ENCODE peak calls at places on chromosomes 1 and 21, in ten cellular contexts. One of them, this sample, is unnamed.

GRCh38 chr21:45370575-45370974 is 34.4 kb upstream of the COL18A1 start:
- DNase-seq in dorsolateral prefrontal cortex: no peak
- DNase-seq in tibial nerve: no peak
- DNase-seq in AG08395: no peak
- DNase-seq in NCI-H1105: no peak
- DNase-seq in activated T-helper 1 cell treated with anti-CD3 and anti-CD28 coated beads, Interleukin-12 subunit alpha, Interleukin-12 subunit beta, Interleukin-2, Interleukin-4 antibody, amounts not matched to agents 30 ng/mL and 10 ng/mL and 1 ng/mL, durations not matched to agents 14 hours and 24 hours and 36 hours: no peak
- DNase-seq in amniotic stem cell: no peak
- DNase-seq in cardiac fibroblast: no peak
- DNase-seq in GM06990: no peak
- DNase-seq in A172: no peak
- DNase-seq in this sample: no peak

GRCh38 chr1:111603979-111604378 is 15.6 kb upstream of the RAP1A start:
- DNase-seq in NCI-H1105: no peak
- DNase-seq in AG08395: no peak
- DNase-seq in tibial nerve: no peak
- DNase-seq in GM06990: peak; percentile 57
- DNase-seq in dorsolateral prefrontal cortex: no peak
- DNase-seq in amniotic stem cell: no peak
- DNase-seq in activated T-helper 1 cell treated with anti-CD3 and anti-CD28 coated beads, Interleukin-12 subunit alpha, Interleukin-12 subunit beta, Interleukin-2, Interleukin-4 antibody, amounts not matched to agents 30 ng/mL and 10 ng/mL and 1 ng/mL, durations not matched to agents 14 hours and 24 hours and 36 hours: peak; percentile 82
- DNase-seq in cardiac fibroblast: no peak
- DNase-seq in A172: no peak
- DNase-seq in this sample: no peak

GRCh38 chr1:15178571-15179484 is 25.3 kb downstream of the TMEM51 start:
- DNase-seq in tibial nerve: no peak
- DNase-seq in AG08395: peak; percentile 94
- DNase-seq in dorsolateral prefrontal cortex: no peak
- DNase-seq in NCI-H1105: no peak
- DNase-seq in activated T-helper 1 cell treated with anti-CD3 and anti-CD28 coated beads, Interleukin-12 subunit alpha, Interleukin-12 subunit beta, Interleukin-2, Interleukin-4 antibody, amounts not matched to agents 30 ng/mL and 10 ng/mL and 1 ng/mL, durations not matched to agents 14 hours and 24 hours and 36 hours: no peak
- DNase-seq in A172: peak; percentile 89
- DNase-seq in GM06990: no peak
- DNase-seq in amniotic stem cell: peak; percentile 77
- DNase-seq in cardiac fibroblast: peak; percentile 94
- DNase-seq in this sample: no peak

GRCh38 chr1:2240251-2241156 is 12.4 kb downstream of the SKI start:
- DNase-seq in AG08395: peak; percentile 39
- DNase-seq in tibial nerve: peak; percentile 60
- DNase-seq in dorsolateral prefrontal cortex: no peak
- DNase-seq in A172: no peak
- DNase-seq in GM06990: no peak
- DNase-seq in activated T-helper 1 cell treated with anti-CD3 and anti-CD28 coated beads, Interleukin-12 subunit alpha, Interleukin-12 subunit beta, Interleukin-2, Interleukin-4 antibody, amounts not matched to agents 30 ng/mL and 10 ng/mL and 1 ng/mL, durations not matched to agents 14 hours and 24 hours and 36 hours: no peak
- DNase-seq in NCI-H1105: no peak
- DNase-seq in cardiac fibroblast: peak; percentile 48
- DNase-seq in amniotic stem cell: no peak
- DNase-seq in this sample: peak; percentile 54

GRCh38 chr1:7675431-7676273 is 95.4 kb upstream of the VAMP3 start:
- DNase-seq in activated T-helper 1 cell treated with anti-CD3 and anti-CD28 coated beads, Interleukin-12 subunit alpha, Interleukin-12 subunit beta, Interleukin-2, Interleukin-4 antibody, amounts not matched to agents 30 ng/mL and 10 ng/mL and 1 ng/mL, durations not matched to agents 14 hours and 24 hours and 36 hours: no peak
- DNase-seq in cardiac fibroblast: no peak
- DNase-seq in NCI-H1105: no peak
- DNase-seq in GM06990: no peak
- DNase-seq in tibial nerve: no peak
- DNase-seq in AG08395: no peak
- DNase-seq in dorsolateral prefrontal cortex: no peak
- DNase-seq in A172: no peak
- DNase-seq in amniotic stem cell: no peak
- DNase-seq in this sample: no peak

GRCh38 chr1:199089393-199090122 is 450.7 kb downstream of the PTPRC start:
- DNase-seq in dorsolateral prefrontal cortex: no peak
- DNase-seq in AG08395: no peak
- DNase-seq in cardiac fibroblast: no peak
- DNase-seq in amniotic stem cell: no peak
- DNase-seq in activated T-helper 1 cell treated with anti-CD3 and anti-CD28 coated beads, Interleukin-12 subunit alpha, Interleukin-12 subunit beta, Interleukin-2, Interleukin-4 antibody, amounts not matched to agents 30 ng/mL and 10 ng/mL and 1 ng/mL, durations not matched to agents 14 hours and 24 hours and 36 hours: peak; percentile 57
- DNase-seq in tibial nerve: no peak
- DNase-seq in A172: no peak
- DNase-seq in GM06990: peak; percentile 51
- DNase-seq in NCI-H1105: no peak
- DNase-seq in this sample: no peak

GRCh38 chr21:15015622-15016471 is 49.0 kb downstream of the NRIP1 start:
- DNase-seq in dorsolateral prefrontal cortex: no peak
- DNase-seq in activated T-helper 1 cell treated with anti-CD3 and anti-CD28 coated beads, Interleukin-12 subunit alpha, Interleukin-12 subunit beta, Interleukin-2, Interleukin-4 antibody, amounts not matched to agents 30 ng/mL and 10 ng/mL and 1 ng/mL, durations not matched to agents 14 hours and 24 hours and 36 hours: no peak
- DNase-seq in NCI-H1105: no peak
- DNase-seq in AG08395: peak; percentile 84
- DNase-seq in cardiac fibroblast: peak; percentile 92
- DNase-seq in A172: peak; percentile 84
- DNase-seq in GM06990: no peak
- DNase-seq in amniotic stem cell: peak; percentile 57
- DNase-seq in tibial nerve: no peak
- DNase-seq in this sample: no peak

GRCh38 chr1:25068829-25069228 is 138.8 kb upstream of the RUNX3 start:
- DNase-seq in GM06990: no peak
- DNase-seq in dorsolateral prefrontal cortex: no peak
- DNase-seq in amniotic stem cell: no peak
- DNase-seq in NCI-H1105: no peak
- DNase-seq in activated T-helper 1 cell treated with anti-CD3 and anti-CD28 coated beads, Interleukin-12 subunit alpha, Interleukin-12 subunit beta, Interleukin-2, Interleukin-4 antibody, amounts not matched to agents 30 ng/mL and 10 ng/mL and 1 ng/mL, durations not matched to agents 14 hours and 24 hours and 36 hours: no peak
- DNase-seq in cardiac fibroblast: no peak
- DNase-seq in A172: no peak
- DNase-seq in AG08395: no peak
- DNase-seq in tibial nerve: no peak
- DNase-seq in this sample: no peak

GRCh38 chr21:41976611-41977010 is 22.8 kb upstream of the C2CD2 start:
- DNase-seq in amniotic stem cell: no peak
- DNase-seq in cardiac fibroblast: no peak
- DNase-seq in A172: no peak
- DNase-seq in GM06990: no peak
- DNase-seq in dorsolateral prefrontal cortex: no peak
- DNase-seq in tibial nerve: no peak
- DNase-seq in AG08395: no peak
- DNase-seq in NCI-H1105: no peak
- DNase-seq in activated T-helper 1 cell treated with anti-CD3 and anti-CD28 coated beads, Interleukin-12 subunit alpha, Interleukin-12 subunit beta, Interleukin-2, Interleukin-4 antibody, amounts not matched to agents 30 ng/mL and 10 ng/mL and 1 ng/mL, durations not matched to agents 14 hours and 24 hours and 36 hours: no peak
- DNase-seq in this sample: no peak

GRCh38 chr21:44437696-44438431 is 17.4 kb upstream of the LRRC3 start:
- DNase-seq in tibial nerve: no peak
- DNase-seq in dorsolateral prefrontal cortex: no peak
- DNase-seq in NCI-H1105: no peak
- DNase-seq in A172: no peak
- DNase-seq in GM06990: no peak
- DNase-seq in activated T-helper 1 cell treated with anti-CD3 and anti-CD28 coated beads, Interleukin-12 subunit alpha, Interleukin-12 subunit beta, Interleukin-2, Interleukin-4 antibody, amounts not matched to agents 30 ng/mL and 10 ng/mL and 1 ng/mL, durations not matched to agents 14 hours and 24 hours and 36 hours: no peak
- DNase-seq in AG08395: no peak
- DNase-seq in amniotic stem cell: no peak
- DNase-seq in cardiac fibroblast: no peak
- DNase-seq in this sample: no peak

GRCh38 chr1:119988316-119989067 is 81.0 kb downstream of the NOTCH2 start:
- DNase-seq in NCI-H1105: no peak
- DNase-seq in GM06990: peak; percentile 10
- DNase-seq in dorsolateral prefrontal cortex: no peak
- DNase-seq in cardiac fibroblast: peak; percentile 70
- DNase-seq in AG08395: no peak
- DNase-seq in amniotic stem cell: no peak
- DNase-seq in A172: no peak
- DNase-seq in activated T-helper 1 cell treated with anti-CD3 and anti-CD28 coated beads, Interleukin-12 subunit alpha, Interleukin-12 subunit beta, Interleukin-2, Interleukin-4 antibody, amounts not matched to agents 30 ng/mL and 10 ng/mL and 1 ng/mL, durations not matched to agents 14 hours and 24 hours and 36 hours: no peak
- DNase-seq in tibial nerve: no peak
- DNase-seq in this sample: no peak

GRCh38 chr1:160204526-160205241 is 500 bp upstream of the PEA15 start:
- DNase-seq in amniotic stem cell: no peak
- DNase-seq in AG08395: no peak
- DNase-seq in activated T-helper 1 cell treated with anti-CD3 and anti-CD28 coated beads, Interleukin-12 subunit alpha, Interleukin-12 subunit beta, Interleukin-2, Interleukin-4 antibody, amounts not matched to agents 30 ng/mL and 10 ng/mL and 1 ng/mL, durations not matched to agents 14 hours and 24 hours and 36 hours: no peak
- DNase-seq in tibial nerve: no peak
- DNase-seq in NCI-H1105: no peak
- DNase-seq in GM06990: peak; percentile 67
- DNase-seq in A172: no peak
- DNase-seq in cardiac fibroblast: no peak
- DNase-seq in dorsolateral prefrontal cortex: no peak
- DNase-seq in this sample: no peak

This sample was measured in C1 segment of cervical spinal cord.